ENCODE peak calls at places on chromosome 1, in four cellular contexts. P is H1, M is HCT116, G is K562. E is an unnamed sample.

GRCh38 chr1:206469411-206469932 is 804 bp upstream of the IKBKE start:
- DNase-seq in G (no peak), M (no peak), P (no peak), E (no peak)

GRCh38 chr1:1892079-1892762 is 1.3 kb upstream of the GNB1 start:
- DNase-seq in M (no peak), P (no peak), G (no peak), E (no peak)

GRCh38 chr1:31625561-31626272 is 8.2 kb downstream of the HCRTR1 start:
- DNase-seq in G (no peak), M (no peak), P (no peak), E (no peak)

GRCh38 chr1:12143631-12144155 is 23.1 kb upstream of the TNFRSF1B start:
- DNase-seq in G (peak; percentile 58), M (no peak), P (no peak), E (no peak)

GRCh38 chr1:66320231-66320630 is 213.7 kb upstream of the SGIP1 start:
- DNase-seq in M (no peak), P (no peak), G (no peak), E (no peak)

GRCh38 chr1:169508432-169509338 is 22.9 kb upstream of the SLC19A2 start:
- DNase-seq in M (no peak), P (no peak), G (peak; percentile 68), E (no peak)

GRCh38 chr1:198879711-198880306 is 241.0 kb downstream of the PTPRC start:
- DNase-seq in M (no peak), G (no peak), P (no peak), E (no peak)

GRCh38 chr1:183165456-183165855 is 20.6 kb upstream of the LAMC2 start:
- DNase-seq in P (no peak), M (no peak), G (no peak), E (no peak)

GRCh38 chr1:155773221-155773620 is 83.8 kb downstream of the GON4L start:
- DNase-seq in G (no peak), P (no peak), M (no peak), E (no peak)

GRCh38 chr1:211332839-211333238 is 6.2 kb downstream of the TRAF5 start:
- DNase-seq in P (no peak), M (no peak), G (no peak), E (no peak)

GRCh38 chr1:42139444-42139843 is 13.8 kb upstream of the GUCA2B start:
- DNase-seq in M (no peak), G (no peak), P (no peak), E (no peak)

GRCh38 chr1:93744299-93744988 is 62.8 kb upstream of the BCAR3 start:
- DNase-seq in M (no peak), P (no peak), G (no peak), E (peak; percentile 16)

GRCh38 chr1:17149771-17150170 is 30.5 kb upstream of the PADI2 start:
- DNase-seq in G (no peak), P (no peak), M (no peak), E (no peak)

GRCh38 chr1:194717941-194718340 is 1531.5 kb upstream of the B3GALT2 start:
- DNase-seq in P (no peak), G (no peak), M (no peak), E (no peak)

GRCh38 chr1:87330954-87331318 is 2.3 kb downstream of the LMO4 start:
- DNase-seq in G (no peak), P (no peak), M (no peak), E (no peak)

GRCh38 chr1:15919316-15919715 is 56.6 kb downstream of the ZBTB17 start:
- DNase-seq in G (no peak), P (no peak), M (no peak), E (peak; percentile 70)

GRCh38 chr1:45266151-45266801 is 59.9 kb upstream of the ZSWIM5 start:
- DNase-seq in P (no peak), G (peak; percentile 89), M (no peak), E (no peak)

GRCh38 chr1:71651229-71651628 is 570.4 kb upstream of the ZRANB2 start:
- DNase-seq in G (no peak), M (no peak), P (no peak), E (no peak)

GRCh38 chr1:224182057-224182865 is 779 bp upstream of the DEGS1 start:
- DNase-seq in M (no peak), P (no peak), G (peak; percentile 25), E (peak; percentile 91)

GRCh38 chr1:157438236-157439012 is 113.9 kb downstream of the FCRL5 start:
- DNase-seq in P (no peak), G (no peak), M (no peak), E (no peak)

GRCh38 chr1:25501235-25502058 is 42.0 kb upstream of the LDLRAP1 start:
- DNase-seq in P (peak; percentile 57), G (peak; percentile 39), M (peak; percentile 16), E (no peak)

GRCh38 chr1:159071970-159072582 is 4.5 kb downstream of the AIM2 start:
- DNase-seq in G (peak; percentile 68), P (no peak), M (peak; percentile 48), E (no peak)

GRCh38 chr1:923131-923990 is at the start of gene SAMD11:
- DNase-seq in P (no peak), M (peak; percentile 54), G (peak; percentile 94), E (no peak)

GRCh38 chr1:92705456-92705855 is 79.5 kb downstream of the EVI5 start:
- DNase-seq in P (no peak), M (no peak), G (peak; percentile 21), E (no peak)

GRCh38 chr1:206703647-206704046 is 18.9 kb downstream of the MAPKAPK2 start:
- DNase-seq in G (no peak), P (no peak), M (no peak), E (peak; percentile 60)

GRCh38 chr1:30704765-30705509 is 18.4 kb downstream of the MATN1 start:
- DNase-seq in M (no peak), G (no peak), P (no peak), E (no peak)

GRCh38 chr1:198883184-198883583 is 244.3 kb downstream of the PTPRC start:
- DNase-seq in M (no peak), G (no peak), P (no peak), E (no peak)

GRCh38 chr1:185376840-185377635 is 60.0 kb upstream of the IVNS1ABP start:
- DNase-seq in G (no peak), P (no peak), M (no peak), E (no peak)

GRCh38 chr1:89995595-89996397 is 886 bp downstream of the ZNF326 start:
- DNase-seq in P (no peak), G (peak; percentile 11), M (no peak), E (no peak)

GRCh38 chr1:240399381-240399780 is 212.6 kb downstream of the GREM2 start:
- DNase-seq in P (no peak), G (peak; percentile 17), M (no peak), E (no peak)

GRCh38 chr1:39006287-39006686 is 15.2 kb downstream of the AKIRIN1 start:
- DNase-seq in M (no peak), P (no peak), G (no peak), E (no peak)

GRCh38 chr1:40411294-40411693 is 37.8 kb downstream of the SMAP2 start:
- DNase-seq in P (no peak), G (no peak), M (no peak), E (no peak)

GRCh38 chr1:12159826-12160225 is 7.0 kb upstream of the TNFRSF1B start:
- DNase-seq in P (no peak), M (peak; percentile 47), G (no peak), E (no peak)

GRCh38 chr1:8746554-8746953 is 70.9 kb downstream of the RERE start:
- DNase-seq in G (no peak), M (no peak), P (no peak), E (no peak)

GRCh38 chr1:242605521-242605920 is 81.0 kb upstream of the PLD5 start:
- DNase-seq in G (no peak), M (no peak), P (no peak), E (no peak)

GRCh38 chr1:24438423-24438901 is 22.9 kb downstream of the NIPAL3 start:
- DNase-seq in M (no peak), P (no peak), G (peak; percentile 86), E (no peak)

GRCh38 chr1:64043328-64043727 is 160.1 kb upstream of the UBE2U start:
- DNase-seq in M (no peak), G (no peak), P (no peak), E (no peak)

DNA sequence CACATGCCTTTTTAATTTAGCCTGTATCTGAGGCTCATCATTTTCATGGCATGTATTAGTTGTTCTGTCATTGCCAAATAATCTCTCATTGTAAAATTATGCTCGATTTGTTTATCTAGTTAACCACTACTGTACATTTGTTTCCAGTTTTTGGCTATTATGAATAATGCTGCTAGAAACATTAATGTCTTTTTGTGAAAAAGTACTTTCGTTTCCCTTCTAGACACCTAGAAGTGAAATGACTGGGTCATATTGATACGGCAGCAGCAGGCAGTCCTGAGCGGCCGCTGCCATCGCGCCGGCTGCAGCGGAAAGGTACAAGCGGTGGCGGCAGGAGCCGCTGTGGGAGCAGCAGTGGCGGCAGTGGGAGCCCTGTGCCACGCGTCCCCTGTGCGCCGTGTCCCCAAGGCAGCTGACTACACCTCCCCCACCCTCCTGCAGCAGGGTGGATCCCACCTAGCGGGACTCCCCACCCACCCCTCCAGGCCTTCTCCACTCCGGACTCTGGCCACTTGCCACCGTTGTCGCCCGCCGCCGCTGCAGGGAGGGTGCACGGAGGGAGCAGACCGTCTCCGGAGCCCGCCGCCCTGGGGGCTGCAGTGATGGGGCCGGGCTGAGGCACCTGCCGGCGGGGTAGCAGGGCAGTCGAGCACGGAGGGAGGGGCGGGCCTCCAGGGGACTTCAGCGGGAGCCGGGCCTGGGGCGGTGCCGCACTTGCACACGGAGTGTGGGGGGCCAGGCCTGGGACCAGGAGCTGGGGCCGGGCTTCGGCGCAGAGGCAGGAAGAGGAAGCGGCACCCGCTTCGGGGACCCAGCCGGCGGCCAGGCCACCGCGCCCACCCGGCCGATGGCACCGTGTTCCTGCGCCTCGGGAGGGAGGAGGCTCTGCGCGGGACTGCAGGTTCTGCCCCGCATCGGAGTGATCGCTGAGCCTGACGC is 66.8 kb upstream of the RGS7 start:
- DNase-seq in P (peak; percentile 15), M (no peak), G (no peak), E (no peak)
- TF ChIP-seq EGR1 in P (no peak), M (no peak), G (no peak), E (no peak)

GRCh38 chr1:10625076-10625475 is 150.3 kb downstream of the PEX14 start:
- DNase-seq in G (no peak), M (no peak), P (no peak), E (no peak)

GRCh38 chr1:10624256-10625050 is 149.7 kb downstream of the PEX14 start:
- DNase-seq in M (no peak), P (no peak), G (no peak), E (no peak)

GRCh38 chr1:10626011-10626731 is 151.4 kb downstream of the PEX14 start:
- DNase-seq in P (no peak), M (no peak), G (no peak), E (no peak)

GRCh38 chr1:10626781-10627410 is 152.1 kb downstream of the PEX14 start:
- DNase-seq in M (no peak), G (no peak), P (no peak), E (no peak)

GRCh38 chr1:10625554-10625953 is 150.8 kb downstream of the PEX14 start:
- DNase-seq in P (no peak), G (no peak), M (no peak), E (no peak)
- TF ChIP-seq EGR1 in P (no peak), G (no peak), M (no peak), E (no peak)

GRCh38 chr1:6029351-6029750 is 16.3 kb upstream of the KCNAB2 start:
- DNase-seq in P (no peak), G (no peak), M (no peak), E (no peak)
- TF ChIP-seq EGR1 in P (no peak), G (no peak), M (no peak), E (no peak)

DNA sequence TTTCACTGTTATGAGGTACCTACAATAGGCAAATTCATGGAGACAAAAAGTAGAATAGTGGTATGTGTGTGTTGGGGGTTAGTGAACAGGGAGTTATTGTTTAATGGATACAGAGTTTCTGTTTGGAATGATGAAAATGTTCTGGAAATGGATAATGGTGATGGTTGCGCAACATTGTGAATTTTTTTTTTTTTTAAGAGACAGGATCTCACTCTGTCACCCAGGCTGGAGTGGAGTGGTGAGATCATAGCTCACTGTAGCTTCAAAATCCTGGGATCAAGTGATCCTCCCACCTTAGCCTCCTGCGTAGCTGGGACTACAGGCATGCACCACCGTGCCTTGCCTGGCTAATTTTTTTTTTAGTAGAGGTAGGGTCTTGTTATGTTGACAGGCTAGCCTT is 34.5 kb upstream of the TRABD2B start:
- DNase-seq in G (no peak), P (no peak), M (no peak), E (no peak)
- TF ChIP-seq EGR1 in G (no peak), P (no peak), M (no peak), E (no peak)